ENCODE peak calls at places on chromosome 5, in eight cellular contexts. G, W, Z, H, T, O, L and Q are unnamed samples.

GRCh38 chr5:94725142-94725541 is 106.7 kb downstream of the SLF1 start:
- DNase-seq in G (no peak), W (no peak), Z (no peak), H (no peak), T (no peak), O (no peak), L (peak), Q (no peak)

GRCh38 chr5:137486707-137487106 is 12.4 kb downstream of the SPOCK1 start:
- DNase-seq in G (no peak), W (no peak), Z (no peak), H (no peak), T (no peak), O (no peak), L (no peak), Q (no peak)

GRCh38 chr5:102223542-102224444 is 72.3 kb downstream of the SLCO4C1 start:
- DNase-seq in G (peak), W (peak), Z (no peak), H (no peak), T (peak), O (peak), L (peak), Q (peak)

GRCh38 chr5:14472986-14473567 is 108.5 kb upstream of the OTULINL start:
- DNase-seq in G (peak), W (no peak), Z (no peak), H (no peak), T (no peak), O (no peak), L (no peak), Q (no peak)

GRCh38 chr5:58937031-58937681 is 354.3 kb downstream of the RAB3C start:
- DNase-seq in G (no peak), W (no peak), Z (no peak), H (no peak), T (no peak), O (no peak), L (no peak), Q (no peak)

GRCh38 chr5:176873541-176874172 is 25.5 kb downstream of the HK3 start:
- DNase-seq in G (no peak), W (no peak), Z (no peak), H (no peak), T (no peak), O (no peak), L (no peak), Q (no peak)

GRCh38 chr5:37722236-37723146 is 117.3 kb downstream of the GDNF start:
- DNase-seq in G (peak), W (no peak), Z (peak), H (no peak), T (peak), O (no peak), L (peak), Q (peak)

GRCh38 chr5:174187481-174187880 is 142.0 kb downstream of the NSG2 start:
- DNase-seq in G (no peak), W (no peak), Z (no peak), H (no peak), T (no peak), O (no peak), L (no peak), Q (no peak)

DNA sequence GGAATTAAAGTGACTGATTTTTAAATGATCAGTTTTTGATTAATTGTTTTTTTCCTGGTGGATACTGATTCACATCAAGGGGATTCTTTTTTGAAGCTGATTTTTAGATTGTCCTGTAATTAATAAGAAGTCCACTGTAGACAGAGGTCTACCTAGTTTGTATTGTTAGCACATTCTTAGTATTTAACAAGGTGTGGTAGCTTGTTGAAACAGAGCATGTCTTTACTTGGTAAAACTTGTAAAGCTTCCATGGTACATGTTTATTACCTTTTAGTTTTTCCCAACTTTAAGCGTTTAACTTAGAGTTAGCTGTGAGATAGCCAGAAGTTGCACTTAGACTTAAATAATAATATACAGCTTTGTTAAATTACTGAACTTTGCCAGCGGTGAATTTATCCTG is 1.5 kb downstream of the BTF3 start:
- DNase-seq in G (no peak), W (no peak), Z (no peak), H (no peak), T (no peak), O (no peak), L (no peak), Q (no peak)
- H3K4me3 ChIP-seq in G (no peak), W (peak), Z (peak), H (no peak), T (peak), O (peak), L (peak), Q (peak)

GRCh38 chr5:154298060-154298459 is 107.5 kb downstream of the GALNT10 start:
- DNase-seq in G (no peak), W (no peak), Z (no peak), H (no peak), T (no peak), O (no peak), L (no peak), Q (no peak)

GRCh38 chr5:154300207-154300606 is 109.7 kb downstream of the GALNT10 start:
- DNase-seq in G (no peak), W (no peak), Z (no peak), H (no peak), T (no peak), O (no peak), L (no peak), Q (peak)

GRCh38 chr5:154293219-154293618 is 102.7 kb downstream of the GALNT10 start:
- DNase-seq in G (no peak), W (no peak), Z (no peak), H (no peak), T (no peak), O (no peak), L (no peak), Q (no peak)

GRCh38 chr5:154295551-154295950 is 105.0 kb downstream of the GALNT10 start:
- DNase-seq in G (no peak), W (no peak), Z (no peak), H (no peak), T (no peak), O (no peak), L (no peak), Q (no peak)

DNA sequence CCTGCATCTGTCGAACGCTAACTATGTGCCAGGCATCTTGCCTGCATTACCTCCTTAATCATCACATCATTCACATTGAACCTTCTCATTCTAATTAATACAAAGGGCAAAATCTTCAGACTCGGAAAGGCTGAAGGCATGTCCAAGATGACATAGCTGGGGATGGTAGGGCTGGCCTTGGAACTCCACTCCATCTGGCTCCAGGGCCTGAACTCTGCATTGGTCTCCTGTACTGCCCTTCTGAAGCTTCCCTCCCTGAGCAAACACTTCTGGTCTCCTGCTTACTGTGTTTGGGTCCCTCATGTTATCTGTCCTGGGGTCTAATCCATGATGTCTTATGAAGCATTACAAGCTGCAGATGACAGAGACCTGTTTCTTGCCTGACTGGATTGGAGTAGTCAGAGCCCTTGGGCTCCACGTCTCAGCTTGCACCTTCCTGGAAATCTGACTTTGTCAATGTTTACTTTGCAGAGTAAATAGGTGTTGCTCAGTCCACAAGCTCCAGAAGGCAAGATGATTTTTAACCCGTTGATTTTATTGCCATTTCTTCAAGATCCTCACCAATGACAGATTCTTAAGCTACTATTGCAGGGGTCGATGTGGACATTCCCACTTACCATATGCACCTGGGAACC is 106.1 kb downstream of the GALNT10 start:
- DNase-seq in G (no peak), W (no peak), Z (no peak), H (no peak), T (no peak), O (no peak), L (peak), Q (no peak)
- H3K4me3 ChIP-seq in G (no peak), W (no peak), Z (no peak), H (no peak), T (no peak), O (no peak), L (no peak), Q (no peak)

DNA sequence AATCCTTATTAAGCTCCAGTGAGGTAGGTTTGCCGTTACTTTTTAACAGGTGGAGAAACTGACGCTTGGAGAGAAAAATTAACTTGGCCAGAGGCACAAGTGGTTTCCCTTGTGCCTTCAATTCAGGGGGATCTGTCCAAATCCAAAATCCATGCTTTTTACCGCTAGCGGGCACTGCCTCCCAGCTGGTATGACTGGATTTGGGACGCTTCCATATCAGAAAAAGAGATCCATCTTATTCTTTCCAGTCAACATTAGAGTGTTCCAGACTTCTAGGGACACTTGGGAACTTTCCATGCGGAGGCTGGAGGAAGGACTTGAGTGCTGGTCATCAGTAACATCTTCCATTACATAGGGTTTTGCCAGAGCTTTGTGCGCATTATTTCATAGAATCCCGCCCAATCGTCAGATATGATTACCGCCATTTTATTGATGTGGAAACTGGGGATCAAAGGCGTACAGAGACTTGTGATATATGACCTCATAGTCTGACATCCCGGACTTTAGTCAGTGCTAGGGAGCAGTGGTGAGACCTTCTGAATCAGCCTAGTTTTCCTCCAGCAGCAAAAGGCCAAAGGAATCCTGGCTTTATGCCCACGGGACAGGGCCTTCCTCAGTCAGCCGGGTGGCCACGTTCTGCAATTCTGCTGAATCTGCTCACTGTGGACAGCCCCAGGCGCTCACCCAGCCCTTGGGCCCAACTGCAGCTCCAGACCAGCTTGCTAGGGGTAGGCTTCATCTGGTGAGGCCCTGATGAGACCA is 1.1 kb upstream of the GNPDA1 start:
- DNase-seq in G (no peak), W (no peak), Z (no peak), H (peak), T (peak), O (no peak), L (peak), Q (no peak)
- H3K4me3 ChIP-seq in G (no peak), W (no peak), Z (no peak), H (no peak), T (no peak), O (no peak), L (no peak), Q (peak)

GRCh38 chr5:111756701-111757581 is at the start of gene NREP:
- DNase-seq in G (peak), W (peak), Z (peak), H (peak), T (peak), O (peak), L (peak), Q (peak)

GRCh38 chr5:111757582-111758283 is 739 bp upstream of the NREP start:
- DNase-seq in G (peak), W (peak), Z (peak), H (peak), T (peak), O (peak), L (peak), Q (peak)

GRCh38 chr5:111754190-111754589 is 2.8 kb downstream of the NREP start:
- DNase-seq in G (no peak), W (no peak), Z (no peak), H (no peak), T (no peak), O (no peak), L (no peak), Q (no peak)

GRCh38 chr5:111755264-111755941 is 1.6 kb downstream of the NREP start:
- DNase-seq in G (no peak), W (no peak), Z (no peak), H (no peak), T (no peak), O (no peak), L (no peak), Q (no peak)

GRCh38 chr5:111755942-111756353 is 1.0 kb downstream of the NREP start:
- DNase-seq in G (no peak), W (no peak), Z (no peak), H (no peak), T (peak), O (peak), L (no peak), Q (no peak)
- H3K4me3 ChIP-seq in G (peak), W (no peak), Z (peak), H (peak), T (peak), O (peak), L (peak), Q (peak)

DNA sequence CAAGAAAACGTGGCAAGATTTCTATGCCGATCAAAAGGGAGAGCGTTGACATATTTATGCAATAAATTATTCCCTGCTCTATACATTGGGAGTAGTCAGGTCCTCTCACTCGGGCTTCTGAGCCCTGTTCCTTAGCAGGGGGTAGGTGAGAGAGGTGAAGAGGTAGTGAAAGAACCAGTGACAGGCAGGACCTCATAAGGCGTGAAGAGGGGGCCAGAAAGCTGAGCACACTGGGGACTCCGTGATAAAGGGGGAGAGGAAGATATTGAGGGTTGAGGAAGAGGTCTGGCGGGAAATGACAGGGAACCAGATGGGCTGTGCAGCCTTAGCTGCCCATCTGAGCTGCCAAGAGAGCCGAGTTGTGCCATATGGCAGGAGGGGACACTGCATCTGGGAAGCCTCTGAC is 722 bp upstream of the CDC20B start:
- DNase-seq in G (no peak), W (no peak), Z (no peak), H (no peak), T (no peak), O (no peak), L (no peak), Q (no peak)
- H3K4me3 ChIP-seq in G (peak), W (peak), Z (peak), H (peak), T (peak), O (peak), L (peak), Q (peak)

GRCh38 chr5:148831590-148832565 is 5.5 kb downstream of the ADRB2 start:
- DNase-seq in G (no peak), W (no peak), Z (no peak), H (no peak), T (no peak), O (no peak), L (no peak), Q (no peak)
- H3K4me3 ChIP-seq in G (no peak), W (peak), Z (no peak), H (no peak), T (no peak), O (no peak), L (no peak), Q (no peak)

GRCh38 chr5:52743970-52744369 is 43.7 kb upstream of the ITGA1 start:
- DNase-seq in G (no peak), W (peak), Z (no peak), H (no peak), T (peak), O (no peak), L (no peak), Q (peak)
- H3K4me3 ChIP-seq in G (no peak), W (no peak), Z (no peak), H (no peak), T (no peak), O (no peak), L (no peak), Q (no peak)

GRCh38 chr5:56819027-56819881 is 3.9 kb downstream of the MAP3K1 start:
- DNase-seq in G (no peak), W (no peak), Z (no peak), H (no peak), T (peak), O (no peak), L (no peak), Q (no peak)

GRCh38 chr5:56816546-56817081 is 1.3 kb downstream of the MAP3K1 start:
- DNase-seq in G (peak), W (peak), Z (no peak), H (peak), T (peak), O (peak), L (peak), Q (peak)

GRCh38 chr5:56815657-56816545 is 552 bp downstream of the MAP3K1 start:
- DNase-seq in G (peak), W (peak), Z (no peak), H (peak), T (peak), O (peak), L (peak), Q (no peak)

GRCh38 chr5:56818409-56819026 is 3.2 kb downstream of the MAP3K1 start:
- DNase-seq in G (no peak), W (no peak), Z (no peak), H (no peak), T (peak), O (no peak), L (no peak), Q (no peak)

DNA sequence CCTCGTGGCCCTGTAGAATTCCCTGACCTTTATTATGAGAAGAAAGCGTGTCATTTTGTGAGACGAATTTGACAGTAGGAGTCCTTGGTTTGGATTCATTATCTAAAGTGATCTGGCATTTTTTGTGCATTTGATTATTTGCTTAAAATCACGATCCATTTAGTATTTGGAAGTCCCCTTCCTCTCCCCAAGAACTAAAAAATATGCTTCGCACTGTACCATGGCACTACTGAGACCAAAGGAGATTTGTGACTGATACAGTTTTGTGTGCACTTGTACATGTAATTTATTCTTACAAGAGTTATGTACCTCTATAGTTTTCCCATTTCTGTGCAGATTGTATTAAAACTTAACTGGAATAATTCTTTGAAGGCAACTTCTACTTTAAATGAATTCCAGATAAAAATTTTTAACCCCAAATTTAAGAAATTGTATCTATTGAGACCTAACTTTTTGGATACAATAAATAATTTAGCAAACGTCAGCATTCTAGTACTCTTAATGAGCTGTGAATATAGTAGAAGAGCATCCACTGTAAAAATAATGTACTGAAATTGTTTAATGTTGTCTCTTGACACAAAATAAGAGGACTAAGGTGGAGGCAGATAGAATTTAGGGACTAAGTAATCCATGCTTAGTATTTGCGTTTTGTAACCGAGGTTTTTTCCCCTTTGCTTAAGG is 2.1 kb downstream of the MAP3K1 start:
- DNase-seq in G (no peak), W (no peak), Z (no peak), H (no peak), T (no peak), O (no peak), L (no peak), Q (no peak)
- H3K4me3 ChIP-seq in G (no peak), W (peak), Z (peak), H (peak), T (peak), O (peak), L (peak), Q (no peak)

GRCh38 chr5:168346417-168346816 is 55.0 kb downstream of the WWC1 start:
- DNase-seq in G (no peak), W (no peak), Z (no peak), H (no peak), T (no peak), O (no peak), L (peak), Q (no peak)
- H3K4me3 ChIP-seq in G (no peak), W (no peak), Z (no peak), H (no peak), T (no peak), O (no peak), L (no peak), Q (no peak)